ENCODE peak calls at places on chromosomes 11 and 22, in eight cellular contexts. C is GF-D8, B is M059J, Q is RPMI7951, E is HCEC 1CT, Z is WERI-Rb-1, Y is germinal center, H is neuronal stem cell. P is an unnamed sample.

GRCh38 chr11:75212463-75212862 is 28.1 kb upstream of the TPBGL start:
- DNase-seq in H (no peak), C (no peak), B (no peak), Q (no peak), Z (peak; percentile 40), E (no peak), Y (no peak), P (no peak)

GRCh38 chr22:17647996-17648395 is 9.4 kb downstream of the BCL2L13 start:
- DNase-seq in H (no peak), C (peak; percentile 31), E (no peak), Q (no peak), Y (no peak), Z (no peak), B (no peak), P (no peak)

GRCh38 chr11:94780432-94780831 is 12.3 kb downstream of the AMOTL1 start:
- DNase-seq in Q (no peak), Z (no peak), Y (no peak), C (no peak), E (peak; percentile 10), B (no peak), H (no peak), P (no peak)

GRCh38 chr11:118175031-118175531 is 1.4 kb downstream of the SCN2B start:
- DNase-seq in Y (no peak), Z (no peak), C (no peak), Q (no peak), B (peak; percentile 82), E (no peak), H (no peak), P (no peak)

GRCh38 chr22:49514211-49514610 is 313.5 kb downstream of the BRD1 start:
- DNase-seq in Y (no peak), Z (no peak), E (no peak), H (no peak), Q (no peak), C (no peak), B (no peak), P (no peak)

GRCh38 chr11:17508306-17508705 is 31.7 kb upstream of the ABCC8 start:
- DNase-seq in Q (no peak), Z (no peak), E (peak; percentile 16), Y (no peak), H (no peak), B (peak; percentile 37), C (no peak), P (no peak)

GRCh38 chr22:39478461-39478860 is 21.6 kb downstream of the MGAT3 start:
- DNase-seq in Q (no peak), E (no peak), C (no peak), H (no peak), Y (no peak), Z (no peak), B (peak; percentile 28), P (no peak)

GRCh38 chr11:133937468-133937867 is 19.3 kb downstream of the IGSF9B start:
- DNase-seq in H (no peak), E (no peak), Z (no peak), Y (no peak), B (no peak), C (no peak), Q (no peak), P (no peak)

GRCh38 chr11:124115782-124116616 is 749 bp downstream of the VWA5A start:
- DNase-seq in C (no peak), Z (no peak), H (no peak), B (no peak), Y (no peak), Q (no peak), E (no peak), P (no peak)

P was measured in BE2C.